ENCODE peak calls at places on chromosomes 4 and X, in five cellular contexts. A is hepatocyte, H is foreskin fibroblast, X is A549, Y is cardiac muscle cell. S is an unnamed sample.

GRCh38 chr4:22238742-22239141 is 277.1 kb downstream of the ADGRA3 start:
- DNase-seq in A (peak; percentile 46), H (no peak), X (peak; percentile 4), Y (peak; percentile 50), S (no peak)

GRCh38 chrX:21800344-21800770 is 39.1 kb upstream of the MBTPS2 start:
- DNase-seq in A (no peak), H (peak; percentile 5), X (peak; percentile 4), Y (no peak), S (no peak)

GRCh38 chr4:26162095-26162494 is 158.7 kb upstream of the RBPJ start:
- DNase-seq in A (no peak), H (no peak), X (no peak), Y (no peak), S (no peak)

GRCh38 chr4:18445110-18445509 is 423.6 kb upstream of the LCORL start:
- DNase-seq in A (no peak), H (no peak), X (no peak), Y (no peak), S (no peak)

GRCh38 chrX:40260123-40260751 is 162.5 kb upstream of the BCOR start:
- DNase-seq in A (no peak), H (no peak), X (no peak), Y (peak; percentile 37), S (no peak)

GRCh38 chr4:169115897-169116254 is 105.8 kb upstream of the CBR4 start:
- DNase-seq in A (peak; percentile 86), H (peak; percentile 88), X (peak; percentile 48), Y (peak; percentile 20), S (peak; percentile 94)

GRCh38 chrX:135625995-135626394 is 87.4 kb upstream of the CT45A1 start:
- DNase-seq in A (peak; percentile 7), H (no peak), X (peak; percentile 29), Y (peak; percentile 19), S (no peak)

GRCh38 chr4:78517050-78517652 is 34.4 kb upstream of the ANXA3 start:
- DNase-seq in A (peak; percentile 42), H (peak; percentile 30), X (peak; percentile 16), Y (peak; percentile 32), S (no peak)

GRCh38 chr4:78056265-78057129 is 626 bp upstream of the FRAS1 start:
- DNase-seq in A (peak; percentile 90), H (peak; percentile 79), X (peak; percentile 80), Y (peak; percentile 94), S (peak; percentile 53)

GRCh38 chr4:16759781-16760459 is 138.5 kb downstream of the LDB2 start:
- DNase-seq in A (no peak), H (no peak), X (no peak), Y (no peak), S (no peak)

GRCh38 chr4:54439831-54440243 is 210.7 kb downstream of the PDGFRA start:
- DNase-seq in A (no peak), H (peak; percentile 28), X (no peak), Y (no peak), S (no peak)

GRCh38 chr4:150032541-150032940 is 45.7 kb upstream of the DCLK2 start:
- DNase-seq in A (no peak), H (no peak), X (no peak), Y (no peak), S (no peak)

DNA sequence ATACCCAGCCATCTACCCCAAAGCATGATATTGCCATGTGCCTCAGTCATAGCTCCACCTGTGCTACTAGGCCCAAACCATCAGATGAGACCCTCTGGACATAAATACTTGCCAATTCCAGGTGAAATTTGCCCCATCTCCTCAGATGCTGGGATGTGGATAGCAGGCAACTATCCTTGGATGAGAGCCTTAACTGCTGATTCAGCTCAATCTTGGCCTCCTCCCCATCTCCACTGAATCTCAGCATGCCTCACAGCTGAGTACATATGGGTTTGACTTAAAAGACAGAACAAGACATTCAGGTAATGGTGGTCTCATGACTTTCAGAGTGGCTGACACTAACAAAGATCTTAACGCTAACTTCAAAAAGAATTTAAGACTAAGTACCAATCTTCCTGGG is 50.8 kb upstream of the KLHL13 start:
- DNase-seq in A (no peak), H (no peak), X (no peak), Y (no peak), S (no peak)
- H3K4me3 ChIP-seq in A (no peak overlapping the region), H (no peak overlapping the region), X (no peak overlapping the region), Y (no peak overlapping the region), S (no peak overlapping the region)

GRCh38 chr4:80220711-80221110 is 23.4 kb downstream of the PRDM8 start:
- DNase-seq in A (no peak), H (no peak), X (no peak), Y (no peak), S (no peak)

GRCh38 chr4:80216100-80216761 is 18.9 kb downstream of the PRDM8 start:
- DNase-seq in A (no peak), H (no peak), X (no peak), Y (no peak), S (no peak)

GRCh38 chr4:80219301-80220025 is 22.2 kb downstream of the PRDM8 start:
- DNase-seq in A (peak; percentile 5), H (peak; percentile 53), X (no peak), Y (peak; percentile 69), S (no peak)

GRCh38 chr4:80225628-80226027 is 28.3 kb downstream of the PRDM8 start:
- DNase-seq in A (no peak), H (no peak), X (no peak), Y (no peak), S (no peak)

DNA sequence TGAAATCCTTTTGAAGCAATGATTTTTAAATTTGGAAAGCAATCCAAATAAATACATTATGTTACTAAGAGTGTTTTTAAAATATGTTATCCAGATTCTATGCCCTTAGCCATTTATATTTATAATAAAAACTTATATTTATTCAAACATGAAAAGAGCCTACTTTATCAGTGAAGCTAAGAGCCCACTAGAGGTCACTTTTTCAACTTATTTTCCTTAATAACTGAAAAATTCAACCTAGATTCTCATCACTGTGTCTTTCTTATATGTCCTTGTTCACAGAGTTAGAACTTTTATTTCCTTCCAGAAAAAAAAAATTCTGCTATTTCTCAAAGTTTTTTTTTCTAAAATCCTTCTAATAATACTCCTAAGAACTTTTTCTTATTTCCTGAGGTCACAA is 23.9 kb downstream of the PRDM8 start:
- DNase-seq in A (peak; percentile 15), H (no peak), X (no peak), Y (no peak), S (no peak)
- TF ChIP-seq CTCF in A (peak; percentile 59), H (peak; percentile 37), X (peak; percentile 46), Y (peak; percentile 45), S (peak; percentile 36)

DNA sequence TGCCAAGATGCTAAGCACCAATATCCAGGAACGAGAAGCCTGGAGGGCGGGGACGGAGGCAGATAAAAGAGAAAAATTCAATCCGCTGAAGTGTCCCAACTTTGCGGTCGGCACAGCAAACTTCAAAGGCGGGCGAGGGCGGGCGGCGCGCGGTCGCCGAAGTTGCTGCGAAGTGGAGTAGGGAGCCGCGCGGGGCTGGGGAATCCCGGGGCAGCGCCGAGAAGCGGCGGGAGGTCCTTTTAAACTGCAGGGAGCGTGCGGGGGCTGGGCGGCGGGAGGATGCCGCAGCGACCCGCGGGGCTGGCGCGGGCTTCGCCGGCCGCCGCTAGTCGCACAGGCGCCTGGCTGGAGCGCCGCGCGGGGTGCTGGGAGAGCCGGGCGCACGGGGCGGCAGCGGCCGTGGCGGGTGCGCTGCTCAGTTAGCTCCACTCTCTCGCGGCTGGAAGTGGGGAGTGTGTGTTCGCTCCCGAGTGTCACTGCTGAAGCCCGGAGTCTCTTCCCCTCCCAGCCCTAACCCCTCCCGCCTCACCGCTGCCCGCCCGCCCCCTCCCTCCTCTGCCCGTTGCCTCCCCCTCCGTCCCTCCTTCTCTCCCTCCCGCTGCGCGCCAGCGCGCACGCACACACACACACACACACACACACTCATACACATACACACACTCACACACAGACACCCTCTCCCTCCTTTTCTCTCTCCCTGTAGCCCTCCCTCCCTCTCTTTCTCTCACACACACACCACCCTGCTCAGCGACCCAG is at the start of gene NDNF:
- DNase-seq in A (peak; percentile 74), H (peak; percentile 33), X (no peak), Y (peak; percentile 79), S (no peak)
- H3K4me3 ChIP-seq in A (peak within 1 kb of the TSS; percentile 90), H (peak within 1 kb of the TSS; percentile 52), X (peak within 1 kb of the TSS; percentile 51), Y (peak within 1 kb of the TSS; percentile 71), S (peak within 1 kb of the TSS; percentile 40)

DNA sequence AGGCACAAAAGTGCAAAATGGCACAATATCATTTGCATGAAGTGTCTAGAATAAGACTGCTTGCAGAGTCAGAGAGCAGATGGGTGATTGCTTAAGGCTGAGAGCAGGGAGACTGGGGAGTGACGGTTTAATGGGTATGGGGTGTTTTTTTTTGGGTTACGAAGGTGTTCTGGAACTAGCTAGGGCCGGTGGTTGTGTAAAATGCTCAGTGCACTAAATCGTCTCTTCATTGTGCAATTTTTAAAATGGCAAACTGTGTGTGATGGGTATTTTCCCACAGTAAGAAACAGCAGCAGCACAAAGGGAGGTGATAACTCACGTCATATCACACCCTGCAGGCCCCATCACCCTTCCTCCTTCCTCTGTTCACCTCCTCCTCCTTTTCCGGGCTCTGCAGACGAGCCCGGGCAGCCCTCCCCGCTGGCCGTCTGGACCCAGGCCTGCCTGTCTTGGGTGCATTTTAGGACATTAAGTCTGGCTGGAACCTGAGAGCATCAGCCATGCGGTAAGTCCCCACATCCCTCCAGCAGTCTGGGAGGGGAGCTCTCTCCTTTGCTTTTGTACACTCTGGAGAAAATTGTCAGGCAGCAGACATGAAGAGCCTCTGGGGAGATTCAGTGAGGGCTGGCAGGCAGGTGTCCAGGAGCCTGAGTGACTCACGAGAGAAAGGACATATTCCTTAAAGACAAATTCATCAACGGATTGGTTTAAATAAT is 42.7 kb downstream of the ASMT start:
- DNase-seq in A (no peak), H (peak; percentile 11), X (peak; percentile 66), Y (peak; percentile 2), S (peak; percentile 9)
- TF ChIP-seq CTCF in A (no peak), H (no peak), X (no peak), Y (no peak), S (no peak)

GRCh38 chr4:185532795-185533324 is 2.4 kb downstream of the PDLIM3 start:
- DNase-seq in A (no peak), H (no peak), X (no peak), Y (no peak), S (no peak)

GRCh38 chr4:185532327-185532726 is 3.0 kb downstream of the PDLIM3 start:
- DNase-seq in A (no peak), H (no peak), X (no peak), Y (no peak), S (no peak)

GRCh38 chr4:185534534-185534849 is 815 bp downstream of the PDLIM3 start:
- DNase-seq in A (no peak), H (no peak), X (no peak), Y (no peak), S (no peak)

GRCh38 chr4:185524888-185525863 is 10.1 kb downstream of the PDLIM3 start:
- DNase-seq in A (no peak), H (no peak), X (no peak), Y (no peak), S (no peak)

GRCh38 chr4:185529413-185529812 is 5.9 kb downstream of the PDLIM3 start:
- DNase-seq in A (no peak), H (no peak), X (no peak), Y (no peak), S (no peak)
- H3K4me3 ChIP-seq in A (no peak overlapping the region), H (no peak overlapping the region), X (no peak overlapping the region), Y (no peak overlapping the region), S (no peak overlapping the region)